ENCODE peak calls at places on chromosomes 5 and 9, in four cellular contexts. W is fibroblast of mammary gland, N is transverse colon, Y is kidney epithelial cell. B is an unnamed sample.
A peak's percentile ranks its signal among the peaks of the same experiment; 100 is the strongest.

GRCh38 chr5:28576022-28576421 is 1537.6 kb upstream of the CDH9 start:
- DNase-seq in W (peak; percentile 6), N (no peak), Y (no peak), B (no peak)

GRCh38 chr5:75666801-75667200 is 50.4 kb downstream of the POC5 start:
- DNase-seq in W (no peak), N (no peak), Y (no peak), B (no peak)

GRCh38 chr5:101543780-101544179 is 640.7 kb upstream of the ST8SIA4 start:
- DNase-seq in W (peak; percentile 54), N (no peak), Y (no peak), B (no peak)

GRCh38 chr5:67061511-67061910 is 135.1 kb downstream of the CD180 start:
- DNase-seq in W (no peak), N (no peak), Y (no peak), B (no peak)

GRCh38 chr9:117744390-117744789 is 40.2 kb downstream of the TLR4 start:
- DNase-seq in W (no peak), N (no peak), Y (no peak), B (no peak)

GRCh38 chr5:154756203-154756870 is 1.2 kb downstream of the LARP1 start:
- DNase-seq in W (no peak), N (peak; percentile 60), Y (no peak), B (no peak)

GRCh38 chr9:93813687-93814560 is 141.2 kb downstream of the BARX1 start:
- DNase-seq in W (no peak), N (peak; percentile 15), Y (no peak), B (no peak)

GRCh38 chr5:143491644-143492043 is 88.2 kb upstream of the NR3C1 start:
- DNase-seq in W (peak; percentile 38), N (no peak), Y (no peak), B (no peak)

GRCh38 chr9:69120380-69121154 is 53.5 kb upstream of the TJP2 start:
- DNase-seq in W (no peak), N (peak; percentile 95), Y (no peak), B (no peak)

GRCh38 chr5:173890195-173890951 is 2.2 kb downstream of the CPEB4 start:
- DNase-seq in W (peak; percentile 17), N (no peak), Y (no peak), B (no peak)

GRCh38 chr5:125310749-125311148 is 564.3 kb upstream of the ZNF608 start:
- DNase-seq in W (no peak), N (no peak), Y (peak; percentile 39), B (no peak)

GRCh38 chr9:117720555-117720954 is 16.4 kb downstream of the TLR4 start:
- DNase-seq in W (peak; percentile 82), N (peak; percentile 34), Y (no peak), B (no peak)

GRCh38 chr9:129026442-129027223 is 1.5 kb downstream of the SH3GLB2 start:
- DNase-seq in W (no peak), N (peak; percentile 39), Y (no peak), B (peak; percentile 41)

GRCh38 chr9:112361602-112362001 is 18.3 kb upstream of the HSDL2 start:
- DNase-seq in W (peak; percentile 58), N (no peak), Y (no peak), B (no peak)

GRCh38 chr5:144484124-144484897 is 313.6 kb downstream of the KCTD16 start:
- DNase-seq in W (peak; percentile 13), N (no peak), Y (peak; percentile 84), B (peak; percentile 73)

GRCh38 chr5:172528440-172528839 is 74.1 kb upstream of the SH3PXD2B start:
- DNase-seq in W (peak; percentile 5), N (no peak), Y (no peak), B (no peak)

GRCh38 chr5:176692835-176693476 is 45.7 kb downstream of the TSPAN17 start:
- DNase-seq in W (no peak), N (peak; percentile 73), Y (no peak), B (no peak)

GRCh38 chr5:169763437-169764301 is 126.6 kb downstream of the DOCK2 start:
- DNase-seq in W (no peak), N (no peak), Y (no peak), B (no peak)

GRCh38 chr5:79582186-79582585 is 30.1 kb upstream of the TENT2 start:
- DNase-seq in W (no peak), N (no peak), Y (no peak), B (no peak)

GRCh38 chr5:79585129-79585528 is 27.1 kb upstream of the TENT2 start:
- DNase-seq in W (no peak), N (no peak), Y (no peak), B (no peak)

GRCh38 chr5:79577693-79578092 is 34.5 kb upstream of the TENT2 start:
- DNase-seq in W (no peak), N (no peak), Y (no peak), B (no peak)

GRCh38 chr5:79578876-79579275 is 33.4 kb upstream of the TENT2 start:
- DNase-seq in W (no peak), N (no peak), Y (no peak), B (no peak)

DNA sequence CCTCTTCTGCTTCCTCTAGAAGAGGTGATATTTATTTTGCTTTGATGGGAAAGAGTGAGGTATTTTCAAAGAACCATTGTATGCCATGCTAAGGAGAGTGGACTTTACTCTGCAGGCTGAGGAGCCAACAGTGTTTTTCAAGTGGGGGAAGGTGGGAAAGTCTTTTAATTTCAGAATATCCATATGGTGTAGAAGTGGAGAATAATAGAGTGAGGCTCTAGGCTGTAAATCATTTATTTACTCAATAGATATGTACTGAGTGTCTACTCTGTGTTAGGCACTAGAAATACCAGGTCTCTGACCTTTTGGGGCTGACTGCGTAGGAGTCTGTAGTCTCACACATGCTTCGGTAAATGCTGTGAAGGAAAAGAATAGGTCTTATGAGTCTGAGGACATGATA is 30.7 kb upstream of the TENT2 start:
- DNase-seq in W (no peak), N (no peak), Y (no peak), B (no peak)
- H3K4me3 ChIP-seq in W (no peak overlapping the region), N (no peak overlapping the region), Y (no peak overlapping the region), B (no peak overlapping the region)

GRCh38 chr5:41695920-41696582 is 174.2 kb downstream of the OXCT1 start:
- DNase-seq in W (peak; percentile 17), N (no peak), Y (no peak), B (no peak)
- TF ChIP-seq CTCF in W (peak; percentile 37), N (peak; percentile 9), Y (peak; percentile 45), B (peak; percentile 47)

DNA sequence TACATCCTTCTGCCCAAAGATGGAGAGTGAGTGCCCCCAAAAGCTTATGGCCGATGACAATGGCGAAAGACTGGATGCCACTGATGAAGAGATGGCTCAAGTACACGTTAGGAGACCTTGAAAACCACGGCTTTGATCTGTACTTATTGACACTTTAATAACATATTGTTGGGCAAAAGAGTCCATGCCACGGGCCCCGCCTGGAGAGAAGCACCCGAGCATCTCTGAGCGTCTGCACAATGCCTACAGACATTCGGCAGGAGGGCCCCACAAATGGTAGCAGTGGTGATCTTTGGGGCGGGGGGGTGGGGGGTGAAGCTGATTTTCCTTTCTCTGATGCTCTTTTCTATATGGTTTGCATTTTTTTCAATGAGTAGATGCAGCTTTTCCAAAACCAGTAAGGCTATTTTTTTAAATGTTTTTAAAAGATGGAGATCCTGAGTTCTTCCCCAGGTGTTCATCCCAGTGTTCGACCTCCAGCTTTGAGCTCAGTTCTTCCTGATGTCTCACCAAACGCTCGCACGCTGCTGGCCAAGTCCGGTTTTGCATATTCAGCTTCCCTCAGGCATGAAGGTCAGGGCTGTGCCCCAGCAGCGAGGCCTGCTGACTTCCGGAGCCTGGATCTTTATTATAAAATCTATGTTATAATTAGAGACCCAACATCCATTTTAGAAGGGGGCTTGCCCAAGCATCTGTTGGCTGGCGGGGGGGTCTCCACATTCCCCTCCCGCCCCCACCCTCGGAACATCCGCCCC is 34.3 kb upstream of the BARHL1 start:
- DNase-seq in W (no peak), N (no peak), Y (no peak), B (no peak)
- H3K4me3 ChIP-seq in W (no peak overlapping the region), N (no peak overlapping the region), Y (no peak overlapping the region), B (no peak overlapping the region)

GRCh38 chr9:35161713-35162604 is at the start of gene UNC13B:
- DNase-seq in W (peak; percentile 89), N (peak; percentile 97), Y (peak; percentile 67), B (peak; percentile 80)
- TF ChIP-seq CTCF in W (no peak), N (no peak), Y (peak; percentile 17), B (no peak)

GRCh38 chr5:141369994-141370848 is at the start of gene PCDHGB3:
- DNase-seq in W (peak; percentile 56), N (peak; percentile 21), Y (no peak), B (no peak)
- H3K4me3 ChIP-seq in W (peak within 1 kb of the TSS; percentile 22), N (no peak within 1 kb of the TSS), Y (no peak within 1 kb of the TSS), B (peak within 1 kb of the TSS; percentile 30)

B was measured in retinal pigment epithelial cell.